ENCODE peak calls at places on chromosome 5, in seven cellular contexts. A is pancreas, F is adrenal gland, E is ovary, R is sigmoid colon, T is A549, U is left lung. W is an unnamed sample. For H3K4me1, the result is how much of the 10 kb centered on the place peaks cover.

GRCh38 chr5:10424124-10424731 is 17.5 kb upstream of the ROPN1L start:
- DNase-seq in E (no peak), A (no peak), T (peak), R (no peak), U (no peak), F (no peak), W (peak)

GRCh38 chr5:145243016-145243415 is 592.1 kb downstream of the PRELID2 start:
- DNase-seq in T (no peak), A (no peak), U (no peak), R (no peak), E (no peak), F (no peak), W (no peak)

GRCh38 chr5:60372786-60373185 is 327.2 kb downstream of the DEPDC1B start:
- DNase-seq in F (no peak), R (no peak), T (no peak), A (no peak), E (no peak), U (no peak), W (no peak)

GRCh38 chr5:158435161-158435616 is 576.2 kb upstream of the CLINT1 start:
- DNase-seq in R (no peak), T (no peak), F (no peak), U (no peak), E (no peak), A (no peak), W (no peak)

GRCh38 chr5:131263648-131264452 is at the start of gene CDC42SE2:
- DNase-seq in F (peak), R (peak), E (peak), U (peak), A (peak), T (peak), W (peak)

GRCh38 chr5:142597546-142598337 is 88.1 kb downstream of the FGF1 start:
- DNase-seq in F (peak), U (no peak), T (peak), R (no peak), E (no peak), A (no peak), W (peak)

GRCh38 chr5:59358497-59358896 is 535.0 kb downstream of the PDE4D start:
- DNase-seq in F (no peak), E (peak), A (no peak), U (no peak), T (no peak), R (peak), W (peak)

GRCh38 chr5:32357678-32358077 is 44.9 kb upstream of the MTMR12 start:
- DNase-seq in A (no peak), R (no peak), T (no peak), F (no peak), E (no peak), U (no peak), W (peak)

GRCh38 chr5:61431923-61432620 is 100.0 kb downstream of the ZSWIM6 start:
- DNase-seq in U (no peak), E (peak), R (no peak), A (no peak), T (no peak), F (no peak), W (peak)

GRCh38 chr5:77449277-77449676 is 42.8 kb downstream of the WDR41 start:
- DNase-seq in R (no peak), T (no peak), E (no peak), F (no peak), U (no peak), A (no peak), W (no peak)

GRCh38 chr5:137146402-137146889 is 352.7 kb downstream of the SPOCK1 start:
- DNase-seq in F (peak), U (no peak), R (peak), T (peak), E (peak), A (no peak), W (no peak)

GRCh38 chr5:81774359-81774758 is 23.5 kb upstream of the SSBP2 start:
- DNase-seq in T (no peak), F (no peak), U (no peak), A (no peak), R (no peak), E (no peak), W (no peak)

GRCh38 chr5:180818275-180818674 is 15.7 kb upstream of the MGAT1 start:
- DNase-seq in E (no peak), A (no peak), R (peak), F (no peak), T (no peak), U (no peak), W (no peak)

GRCh38 chr5:110159202-110159601 is 469.5 kb downstream of the MAN2A1 start:
- DNase-seq in F (no peak), A (no peak), U (no peak), E (no peak), R (no peak), T (no peak), W (peak)

GRCh38 chr5:176542596-176543427 is 5.6 kb upstream of the RNF44 start:
- DNase-seq in T (no peak), U (no peak), F (peak), E (peak), R (no peak), A (no peak), W (peak)

GRCh38 chr5:52776116-52776515 is 11.6 kb upstream of the ITGA1 start:
- DNase-seq in U (no peak), T (no peak), A (no peak), E (no peak), F (no peak), R (no peak), W (no peak)

GRCh38 chr5:135313405-135313804 is 85.6 kb downstream of the MACROH2A1 start:
- DNase-seq in T (no peak), U (no peak), R (no peak), E (no peak), F (no peak), A (no peak), W (no peak)

GRCh38 chr5:74630387-74631087 is 10.0 kb downstream of the ENC1 start:
- DNase-seq in R (no peak), T (peak), A (no peak), F (no peak), U (no peak), E (no peak), W (peak)
- H3K4me1 ChIP-seq in R (under half), T (half or more), A (under half), F (under half), U (under half), E (under half), W (under half)

DNA sequence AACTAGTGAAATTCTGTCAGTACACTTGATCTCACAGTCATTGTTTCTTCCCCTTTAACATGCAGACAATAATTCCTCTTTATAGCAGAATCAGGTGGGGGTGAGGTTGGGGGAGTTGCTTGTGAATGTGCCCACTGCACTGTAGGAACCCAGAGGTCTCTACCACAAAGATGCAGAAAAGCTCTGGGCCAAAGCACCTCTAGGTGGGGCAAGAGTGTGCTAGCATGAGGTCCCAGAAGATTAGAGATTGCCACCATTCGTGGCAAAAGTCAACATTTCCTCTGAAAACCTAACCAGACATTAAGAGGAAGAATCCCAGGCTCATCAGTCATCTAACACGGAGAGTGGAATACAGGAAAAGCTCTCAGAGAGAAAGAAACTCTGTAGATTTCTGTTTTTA is 74.5 kb downstream of the PTCD2 start:
- DNase-seq in E (no peak), A (no peak), U (no peak), T (no peak), R (no peak), F (no peak), W (peak)
- TF ChIP-seq CTCF in E (no peak), A (no peak), U (peak), T (peak), R (no peak), F (peak), W (peak)

DNA sequence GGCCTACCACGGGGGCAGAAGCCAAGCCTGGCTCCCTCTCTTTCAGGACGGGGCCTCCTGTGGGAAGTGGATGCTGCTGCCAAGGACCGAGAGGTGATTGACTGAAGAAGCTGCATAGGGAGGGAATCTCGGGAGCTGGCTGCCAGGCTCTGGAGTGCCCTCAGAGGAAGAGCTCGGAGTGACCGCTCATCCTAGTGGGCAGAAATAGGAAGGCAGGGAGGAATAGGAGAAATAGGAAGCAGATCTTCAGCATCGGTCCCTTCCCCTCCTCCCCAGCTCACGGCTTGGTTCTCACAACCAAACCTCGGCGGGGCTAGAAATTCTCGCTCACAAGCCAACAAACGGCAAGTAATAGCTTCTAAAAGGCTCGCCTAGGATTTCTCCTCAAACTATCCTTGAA is 159.9 kb upstream of the RAI14 start:
- DNase-seq in A (no peak), U (no peak), T (no peak), F (no peak), R (peak), E (no peak), W (no peak)
- H3K4me3 ChIP-seq in A (no peak), U (no peak), T (no peak), F (no peak), R (no peak), E (no peak), W (no peak)

GRCh38 chr5:172356527-172356926 is 73.0 kb upstream of the UBTD2 start:
- DNase-seq in R (no peak), F (no peak), A (no peak), U (no peak), T (no peak), E (no peak), W (no peak)
- H3K4me1 ChIP-seq in R (under half), F (under half), A (under half), U (under half), T (under half), E (under half), W (under half)

GRCh38 chr5:169328401-169328800 is 27.5 kb upstream of the SLIT3 start:
- DNase-seq in T (no peak), R (no peak), A (no peak), E (no peak), F (no peak), U (no peak), W (no peak)

GRCh38 chr5:169335806-169336205 is 34.9 kb upstream of the SLIT3 start:
- DNase-seq in A (no peak), R (no peak), F (no peak), E (no peak), U (no peak), T (no peak), W (no peak)

GRCh38 chr5:169336234-169336633 is 35.3 kb upstream of the SLIT3 start:
- DNase-seq in E (no peak), R (no peak), F (no peak), T (no peak), A (no peak), U (no peak), W (no peak)

GRCh38 chr5:169331292-169331852 is 30.4 kb upstream of the SLIT3 start:
- DNase-seq in U (no peak), F (no peak), E (no peak), T (no peak), R (no peak), A (no peak), W (peak)
- TF ChIP-seq CTCF in U (no peak), F (no peak), E (no peak), T (no peak), R (no peak), A (no peak), W (peak)

GRCh38 chr5:673837-674629 is 19.1 kb downstream of the TPPP start:
- DNase-seq in R (peak), E (no peak), U (peak), F (peak), A (peak), T (no peak), W (no peak)

GRCh38 chr5:674630-675011 is 18.5 kb downstream of the TPPP start:
- DNase-seq in E (no peak), F (peak), A (no peak), U (peak), R (peak), T (no peak), W (no peak)

GRCh38 chr5:672329-673139 is 20.6 kb downstream of the TPPP start:
- DNase-seq in U (peak), E (peak), F (peak), T (peak), A (peak), R (peak), W (peak)

GRCh38 chr5:671459-672328 is 21.5 kb downstream of the TPPP start:
- DNase-seq in E (peak), R (peak), F (peak), U (peak), A (peak), T (peak), W (peak)

DNA sequence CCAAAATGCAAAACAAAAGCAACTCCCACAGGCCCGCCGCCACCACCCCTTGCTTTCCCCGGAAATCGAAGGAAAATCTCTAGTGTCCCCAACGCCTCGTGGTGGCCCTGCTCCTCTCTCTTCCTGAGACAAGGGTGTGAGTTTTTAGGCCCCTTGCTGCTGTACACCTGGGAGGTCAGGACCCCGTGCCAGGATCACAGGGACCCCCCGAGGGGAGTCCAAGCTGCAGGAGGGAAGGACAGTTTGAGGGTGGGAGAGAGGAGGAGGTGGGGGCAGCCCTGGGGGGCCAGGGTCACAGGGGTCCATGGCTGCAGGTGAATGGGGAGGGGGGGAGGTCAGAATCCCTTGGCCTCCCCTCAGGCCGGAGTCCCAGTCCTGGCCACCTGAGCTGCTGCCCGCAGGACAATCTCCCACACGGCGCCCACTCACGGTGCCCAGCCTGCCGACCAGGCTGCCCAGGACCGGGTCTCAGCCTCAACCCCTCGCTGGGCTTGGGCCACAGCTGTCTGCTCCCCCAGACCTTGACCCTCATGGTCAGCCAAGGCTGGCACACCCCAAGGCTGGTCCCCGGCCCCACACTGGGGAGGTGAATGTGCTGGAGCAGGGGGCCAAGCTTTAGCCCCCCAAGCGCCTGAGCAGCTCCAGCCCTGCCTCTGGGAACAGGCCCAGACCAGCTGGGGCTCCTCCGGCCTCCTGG is 19.9 kb downstream of the TPPP start:
- DNase-seq in U (peak), R (peak), E (no peak), A (peak), F (peak), T (no peak), W (no peak)
- H3K4me3 ChIP-seq in U (no peak), R (no peak), E (no peak), A (no peak), F (no peak), T (peak), W (no peak)

DNA sequence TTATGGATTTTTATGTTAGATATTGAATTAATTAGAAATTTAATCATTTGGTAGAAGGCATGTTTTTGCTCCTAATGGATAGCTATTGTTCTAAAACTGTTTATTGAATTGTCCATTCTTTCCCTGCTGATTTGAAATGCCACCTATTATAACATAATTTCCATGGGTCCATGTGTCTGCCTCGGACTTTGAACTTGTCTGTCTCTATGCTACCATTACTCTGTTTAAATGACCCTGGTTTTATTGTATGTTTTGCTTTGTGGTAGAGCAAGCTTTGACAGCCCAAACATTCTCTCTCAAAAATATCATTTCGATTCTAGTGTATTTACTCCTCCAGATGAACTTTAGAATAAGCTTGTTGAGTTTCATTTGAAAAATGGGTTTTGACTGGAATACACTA is 120.6 kb downstream of the ARHGEF28 start:
- DNase-seq in R (no peak), U (no peak), F (no peak), E (no peak), T (no peak), A (no peak), W (no peak)
- H3K4me1 ChIP-seq in R (under half), U (under half), F (under half), E (under half), T (under half), A (under half), W (under half)

GRCh38 chr5:821504-821903 is 29.3 kb downstream of the ZDHHC11 start:
- DNase-seq in U (no peak), R (no peak), F (no peak), E (no peak), A (no peak), T (no peak), W (no peak)
- TF ChIP-seq CTCF in U (no peak), R (no peak), F (no peak), E (no peak), A (no peak), T (no peak), W (no peak)

GRCh38 chr5:148837383-148837782 is 11.0 kb downstream of the ADRB2 start:
- DNase-seq in T (no peak), U (no peak), E (no peak), A (no peak), R (no peak), F (no peak), W (no peak)
- H3K4me3 ChIP-seq in T (no peak), U (no peak), E (no peak), A (no peak), R (no peak), F (no peak), W (no peak)

W was measured in cardiac muscle cell.